ENCODE peak calls at places on chromosomes 4 and X, in ten cellular contexts. P is kidney, C is GM06990, Z is RWPE1, X is fibroblast of lung, V is activated B cell treated with CpG ODN at 0.5 μM for 24 hours, L is AG09309, R is A549, N is lower lobe of right lung, U is glutamatergic neuron. Y is an unnamed sample.

GRCh38 chrX:103376118-103376978 is at the start of gene BEX3:
- DNase-seq in Z (peak), N (peak), C (peak), X (peak), V (no peak), P (peak), R (peak), L (no peak), U (peak), Y (peak)

GRCh38 chr4:28834120-28834519 is 1886.0 kb upstream of the PCDH7 start:
- DNase-seq in N (no peak), R (no peak), P (no peak), U (no peak), Z (no peak), X (no peak), L (no peak), C (no peak), V (no peak), Y (no peak)

GRCh38 chrX:49071877-49072711 is 1.7 kb downstream of the PRAF2 start:
- DNase-seq in R (no peak), C (no peak), X (peak), U (peak), N (peak), L (no peak), V (no peak), P (peak), Z (no peak), Y (no peak)

GRCh38 chrX:39874202-39874816 is 223.4 kb downstream of the BCOR start:
- DNase-seq in V (no peak), C (peak), N (no peak), L (no peak), U (no peak), X (no peak), R (no peak), Z (no peak), P (no peak), Y (no peak)

GRCh38 chr4:117596917-117597316 is 437.4 kb upstream of the NDST3 start:
- DNase-seq in P (no peak), L (no peak), Z (no peak), X (no peak), C (no peak), N (no peak), V (no peak), U (no peak), R (no peak), Y (no peak)

GRCh38 chrX:40531056-40531826 is 49.5 kb upstream of the ATP6AP2 start:
- DNase-seq in U (no peak), V (no peak), N (no peak), X (no peak), R (no peak), C (no peak), Z (peak), P (no peak), L (no peak), Y (no peak)

GRCh38 chr4:128249787-128250668 is 37.6 kb downstream of the PGRMC2 start:
- DNase-seq in Z (no peak), V (no peak), L (no peak), X (no peak), P (no peak), C (no peak), U (no peak), N (no peak), R (no peak), Y (no peak)

GRCh38 chr4:168153596-168154440 is 61.5 kb downstream of the ANXA10 start:
- DNase-seq in X (peak), U (peak), Z (peak), C (peak), R (peak), N (peak), L (peak), V (peak), P (peak), Y (peak)

GRCh38 chrX:331145-331771 is 12.7 kb upstream of the GTPBP6 start:
- DNase-seq in Z (peak), U (peak), L (no peak), R (no peak), P (peak), V (no peak), C (no peak), N (peak), X (peak), Y (no peak)

GRCh38 chr4:19486400-19486799 is 765.3 kb upstream of the SLIT2 start:
- DNase-seq in X (no peak), L (no peak), Z (no peak), P (no peak), N (no peak), R (no peak), U (no peak), V (no peak), C (no peak), Y (no peak)
- TF ChIP-seq CTCF in X (no peak), L (no peak), Z (peak), P (no peak), N (no peak), R (no peak), U (no peak), V (no peak), C (no peak), Y (peak)

GRCh38 chr4:77989986-77990385 is 67.1 kb upstream of the FRAS1 start:
- DNase-seq in L (no peak), V (no peak), C (no peak), R (no peak), X (no peak), U (no peak), N (no peak), Z (no peak), P (no peak), Y (no peak)

GRCh38 chr4:77990456-77990855 is 66.7 kb upstream of the FRAS1 start:
- DNase-seq in Z (no peak), C (no peak), P (no peak), L (no peak), N (no peak), V (no peak), R (no peak), X (peak), U (no peak), Y (no peak)

GRCh38 chr4:77996076-77996475 is 61.0 kb upstream of the FRAS1 start:
- DNase-seq in P (no peak), Z (no peak), C (no peak), R (no peak), X (no peak), U (no peak), N (no peak), L (no peak), V (no peak), Y (no peak)

GRCh38 chr4:77990904-77991358 is 66.2 kb upstream of the FRAS1 start:
- DNase-seq in R (no peak), C (no peak), U (no peak), Z (no peak), L (no peak), P (no peak), X (no peak), N (no peak), V (no peak), Y (no peak)

GRCh38 chr4:77994194-77994721 is 62.9 kb upstream of the FRAS1 start:
- DNase-seq in V (no peak), Z (peak), X (peak), L (peak), N (no peak), R (peak), P (no peak), U (no peak), C (no peak), Y (no peak)
- TF ChIP-seq CTCF in V (no peak), Z (peak), X (peak), L (peak), N (peak), R (peak), P (peak), U (peak), C (peak), Y (peak)

GRCh38 chr4:129668092-129668491 is 572.1 kb downstream of the C4orf33 start:
- DNase-seq in N (no peak), U (no peak), V (no peak), C (no peak), P (no peak), Z (no peak), L (no peak), X (no peak), R (no peak), Y (no peak)
- TF ChIP-seq CTCF in N (no peak), U (no peak), V (no peak), C (no peak), P (no peak), Z (no peak), L (no peak), X (no peak), R (no peak), Y (no peak)

DNA sequence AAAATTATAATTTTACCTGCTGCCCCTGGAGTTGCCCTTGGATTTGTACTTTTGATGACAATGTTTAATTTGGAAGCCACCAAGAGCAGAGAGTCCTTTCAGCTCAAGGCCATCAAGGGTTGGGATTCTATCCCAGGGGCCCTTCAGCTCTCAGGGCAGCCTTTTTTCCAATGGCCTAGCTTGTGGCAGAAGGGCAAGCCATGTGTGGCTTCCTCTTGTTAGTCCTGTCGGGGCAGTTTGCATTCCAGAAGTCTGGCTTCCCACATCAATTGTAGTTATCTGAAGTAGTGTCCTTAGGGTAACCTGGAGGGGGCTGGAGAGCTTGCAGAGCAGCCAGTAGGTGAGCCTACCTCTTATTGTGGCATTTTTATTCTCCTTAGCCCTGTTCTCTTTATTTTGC is 569.4 kb downstream of the TRAM1L1 start:
- DNase-seq in C (no peak), U (no peak), N (peak), Z (no peak), V (no peak), R (no peak), P (no peak), L (no peak), X (no peak), Y (no peak)
- TF ChIP-seq CTCF in C (no peak), U (no peak), N (no peak), Z (no peak), V (no peak), R (no peak), P (no peak), L (no peak), X (no peak), Y (no peak)

DNA sequence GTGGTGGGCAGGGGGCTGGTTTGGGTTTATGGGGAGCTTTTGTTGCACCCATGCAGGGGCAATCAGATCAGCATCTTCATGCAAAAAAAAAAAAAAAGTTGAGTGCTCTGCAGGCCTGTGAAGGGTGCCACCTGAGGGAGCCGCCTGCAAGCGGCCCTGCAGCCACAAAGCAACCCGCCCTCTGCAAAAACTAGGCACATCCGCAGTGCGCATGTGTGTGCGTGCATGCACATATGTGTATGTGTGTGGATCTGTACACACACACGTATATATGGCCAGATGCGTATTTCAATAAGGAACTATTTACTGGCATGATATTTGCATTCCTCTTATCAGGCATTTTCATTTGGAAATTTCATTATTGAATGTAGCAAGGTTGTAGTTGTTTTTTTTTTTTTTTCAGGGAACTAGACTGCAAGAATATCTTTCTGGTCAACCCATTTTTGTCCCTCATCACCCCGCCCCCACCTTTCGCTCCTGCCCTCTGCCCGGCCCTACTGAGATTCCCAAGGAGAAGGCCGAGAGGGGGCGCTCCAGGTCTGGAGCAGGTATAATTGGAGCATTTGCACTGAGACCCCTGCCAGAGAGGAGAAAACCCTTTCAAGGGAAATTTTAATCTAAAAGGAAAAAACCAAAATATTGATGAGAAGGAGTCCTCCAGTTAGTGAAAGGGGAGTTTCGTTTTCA is 18.1 kb downstream of the CCNQ start:
- DNase-seq in U (peak), R (no peak), P (no peak), Z (no peak), C (no peak), L (no peak), X (no peak), N (no peak), V (no peak), Y (no peak)
- TF ChIP-seq CTCF in U (peak), R (peak), P (no peak), Z (no peak), C (peak), L (peak), X (no peak), N (no peak), V (no peak), Y (peak)

GRCh38 chrX:132491191-132491590 is 2.4 kb upstream of the MBNL3 start:
- DNase-seq in U (no peak), C (no peak), N (no peak), X (no peak), Z (no peak), V (no peak), L (no peak), P (no peak), R (no peak), Y (no peak)
- TF ChIP-seq CTCF in U (no peak), C (no peak), N (no peak), X (no peak), Z (no peak), V (no peak), L (no peak), P (no peak), R (no peak), Y (peak)

GRCh38 chr4:73308286-73308685 is 49.7 kb upstream of the ANKRD17 start:
- DNase-seq in V (no peak), U (no peak), X (peak), L (no peak), Z (no peak), R (no peak), N (no peak), P (no peak), C (no peak), Y (no peak)
- TF ChIP-seq CTCF in V (no peak), U (no peak), X (peak), L (peak), Z (peak), R (peak), N (no peak), P (peak), C (peak), Y (peak)

DNA sequence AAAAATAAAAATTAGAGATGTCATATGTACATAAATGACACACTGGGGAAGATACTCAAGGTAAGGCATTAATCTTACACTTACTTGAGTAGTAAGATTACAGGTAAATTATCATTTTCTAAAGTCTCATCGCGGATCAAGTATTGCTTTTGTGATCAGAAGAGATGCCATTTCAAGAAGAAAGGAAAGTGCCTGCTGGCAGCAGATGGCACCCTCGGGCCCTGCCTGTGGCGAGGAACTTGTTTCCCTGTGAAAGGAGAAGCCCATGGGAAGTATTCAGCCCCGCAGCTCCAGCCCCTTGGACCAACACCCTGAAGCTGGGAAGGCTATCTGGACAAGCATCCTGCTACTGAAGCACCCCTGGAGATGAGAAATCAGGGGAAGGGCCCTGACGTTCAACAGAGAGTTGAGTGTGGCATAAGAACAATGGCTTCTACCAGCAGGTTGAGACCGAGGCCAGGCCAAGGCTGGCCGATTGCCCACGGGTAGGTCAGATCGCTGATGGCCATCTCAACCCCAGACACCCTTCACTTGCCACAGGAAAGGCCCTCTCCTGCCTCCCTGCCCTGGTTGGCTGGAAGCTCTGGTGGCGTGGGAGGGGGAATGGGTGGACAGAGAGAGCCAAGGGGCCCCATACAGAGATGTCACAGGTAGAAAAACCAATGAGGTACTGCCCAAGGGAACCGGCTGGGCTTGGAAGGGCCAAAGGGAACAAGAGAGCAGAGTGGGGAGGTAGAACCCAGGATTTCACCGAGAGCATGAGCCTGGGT is 18.8 kb upstream of the MXD4 start:
- DNase-seq in L (no peak), C (no peak), P (peak), U (peak), R (no peak), Z (no peak), V (no peak), X (no peak), N (no peak), Y (no peak)
- TF ChIP-seq CTCF in L (peak), C (peak), P (no peak), U (no peak), R (peak), Z (no peak), V (no peak), X (no peak), N (no peak), Y (no peak)

DNA sequence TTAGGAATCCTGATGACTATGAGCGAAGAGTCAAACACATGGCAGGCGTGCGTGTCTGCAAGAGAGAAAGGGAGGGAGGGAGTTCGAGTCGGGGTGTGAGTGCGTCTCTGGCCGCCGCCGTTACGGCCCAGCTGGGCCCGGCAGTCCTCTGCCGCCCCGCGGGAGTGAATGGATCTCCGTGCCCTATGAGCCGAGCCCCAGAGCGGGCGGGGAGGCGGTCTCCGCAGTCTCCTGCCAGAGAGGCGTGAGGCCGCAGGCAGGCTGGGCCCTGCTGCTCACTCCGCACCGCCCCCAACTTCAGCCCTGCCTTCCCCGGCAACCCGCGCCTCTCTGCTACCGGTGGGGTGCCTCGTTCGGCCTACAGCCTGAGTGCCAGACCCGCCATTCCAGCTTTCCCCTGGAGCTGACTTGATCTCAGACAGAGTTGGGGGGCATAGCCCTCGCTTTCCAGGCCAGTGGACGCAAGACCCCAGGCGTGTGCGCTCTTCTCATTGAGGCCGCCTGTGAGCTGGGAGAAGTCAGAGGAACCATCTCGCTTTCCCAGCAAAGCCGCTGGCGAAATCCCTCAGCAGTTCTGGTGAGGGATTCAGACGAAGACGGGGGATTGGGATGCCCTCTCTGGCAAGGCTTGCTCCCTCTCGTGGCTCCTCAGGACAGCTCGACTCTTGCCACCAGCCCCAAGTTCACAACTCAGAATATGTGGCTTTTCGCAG is 1.4 kb downstream of the SLC16A2 start:
- DNase-seq in N (peak), U (peak), P (peak), C (peak), Z (peak), V (no peak), L (peak), X (peak), R (no peak), Y (peak)
- TF ChIP-seq CTCF in N (no peak), U (no peak), P (no peak), C (no peak), Z (no peak), V (no peak), L (peak), X (no peak), R (no peak), Y (peak)

DNA sequence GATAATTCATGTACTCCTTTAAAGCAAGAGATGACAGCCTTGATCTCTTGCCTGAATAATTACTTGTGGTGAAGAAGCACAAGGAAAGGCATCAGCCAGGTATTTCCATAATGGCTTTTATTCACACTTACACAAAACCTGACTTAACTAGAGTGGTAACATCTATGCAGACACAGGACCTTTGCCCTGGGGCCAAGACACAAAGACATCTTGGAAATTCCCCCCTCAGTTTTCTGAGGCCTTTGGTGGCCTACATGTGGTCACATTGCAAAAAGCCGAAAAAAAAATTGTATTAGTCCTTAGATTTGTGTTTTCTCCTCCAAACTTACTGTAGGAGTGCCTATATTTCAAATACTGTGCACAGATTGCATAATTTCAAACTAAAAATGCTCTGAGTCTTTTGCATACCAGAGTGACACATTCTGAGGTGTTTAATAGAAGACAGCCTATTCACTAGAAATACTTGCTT is 172.4 kb downstream of the PDGFC start:
- DNase-seq in R (no peak), V (no peak), L (peak), N (no peak), C (no peak), U (no peak), X (peak), Z (peak), P (no peak), Y (no peak)
- TF ChIP-seq CTCF in R (no peak), V (no peak), L (no peak), N (no peak), C (no peak), U (no peak), X (no peak), Z (no peak), P (no peak), Y (no peak)